ENCODE peak calls at places on chromosomes 5 and 9, in four cellular contexts. G is GM12878, N is K562, O is HepG2. W is an unnamed sample.

GRCh38 chr5:151248651-151249050 is 4.3 kb upstream of the GM2A start:
- DNase-seq in N (no peak), O (no peak), G (no peak), W (no peak)

GRCh38 chr9:15909297-15909696 is 356.5 kb downstream of the CCDC171 start:
- DNase-seq in O (no peak), G (no peak), N (no peak), W (no peak)

GRCh38 chr5:54912021-54912420 is 73.4 kb downstream of the ESM1 start:
- DNase-seq in O (no peak), N (no peak), G (no peak), W (no peak)

GRCh38 chr9:98687911-98688310 is 20.8 kb downstream of the GABBR2 start:
- DNase-seq in N (no peak), O (no peak), G (no peak), W (no peak)

GRCh38 chr9:129763235-129763917 is 10.5 kb upstream of the PTGES start:
- DNase-seq in O (no peak), G (no peak), N (no peak), W (no peak)

GRCh38 chr9:131670247-131670681 is 69.6 kb downstream of the RAPGEF1 start:
- DNase-seq in O (no peak), N (no peak), G (no peak), W (no peak)

GRCh38 chr5:76371955-76372319 is 31.1 kb upstream of the IQGAP2 start:
- DNase-seq in O (peak; percentile 45), G (no peak), N (no peak), W (no peak)

GRCh38 chr5:11468334-11469039 is 435.8 kb downstream of the CTNND2 start:
- DNase-seq in G (no peak), N (no peak), O (no peak), W (no peak)

GRCh38 chr9:129525781-129526180 is 95.1 kb downstream of the C9orf50 start:
- DNase-seq in G (no peak), N (no peak), O (no peak), W (no peak)

GRCh38 chr5:76145945-76146344 is 62.8 kb downstream of the SV2C start:
- DNase-seq in O (peak; percentile 16), N (peak; percentile 54), G (no peak), W (peak; percentile 50)

GRCh38 chr5:77773734-77774280 is 2.3 kb downstream of the TBCA start:
- DNase-seq in N (no peak), O (no peak), G (no peak), W (no peak)

GRCh38 chr9:105157178-105157583 is 87.3 kb upstream of the SLC44A1 start:
- DNase-seq in O (peak; percentile 24), N (peak; percentile 14), G (no peak), W (peak; percentile 32)

GRCh38 chr5:172910828-172911627 is 48.2 kb upstream of the RPL26L1 start:
- DNase-seq in N (peak; percentile 22), O (peak; percentile 27), G (peak; percentile 61), W (peak; percentile 31)

GRCh38 chr5:56612759-56613158 is 202.6 kb upstream of the MAP3K1 start:
- DNase-seq in G (no peak), O (no peak), N (no peak), W (no peak)

GRCh38 chr9:127916665-127917581 is at the start of gene ST6GALNAC4:
- DNase-seq in G (no peak), N (peak; percentile 94), O (peak; percentile 70), W (peak; percentile 96)

GRCh38 chr9:94825620-94825958 is 99.1 kb downstream of the AOPEP start:
- DNase-seq in G (no peak), N (no peak), O (no peak), W (no peak)
- TF ChIP-seq NR2C2 in G (no peak), N (no peak), O (no peak), W (no peak)

GRCh38 chr9:112111461-112111860 is 63.6 kb downstream of the SUSD1 start:
- DNase-seq in N (no peak), G (no peak), O (no peak), W (no peak)

GRCh38 chr9:112110773-112111106 is 64.4 kb downstream of the SUSD1 start:
- DNase-seq in G (no peak), O (no peak), N (no peak), W (no peak)

GRCh38 chr9:112112941-112113399 is 62.1 kb downstream of the SUSD1 start:
- DNase-seq in O (peak; percentile 60), G (no peak), N (no peak), W (peak; percentile 64)

GRCh38 chr9:112110094-112110772 is 64.9 kb downstream of the SUSD1 start:
- DNase-seq in G (no peak), N (no peak), O (peak; percentile 48), W (no peak)

DNA sequence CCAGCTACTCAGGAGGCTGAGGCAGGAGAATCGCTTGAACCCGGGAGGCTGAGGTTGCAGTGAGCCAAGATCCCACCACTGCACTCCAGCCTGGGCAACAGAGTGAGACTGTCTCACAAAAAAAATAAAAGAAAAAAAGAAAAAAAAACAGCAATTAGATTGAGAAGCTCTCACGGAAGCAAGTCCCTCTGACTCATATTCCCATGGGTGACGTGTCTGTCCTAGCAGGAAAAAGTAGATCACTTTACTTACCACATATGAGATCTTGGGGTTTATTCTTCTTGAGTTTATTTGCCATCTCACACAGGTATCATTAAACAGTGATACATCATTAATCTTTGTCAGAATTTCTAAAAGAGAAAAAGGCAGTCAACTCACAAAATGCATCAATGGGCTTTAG is 62.6 kb downstream of the SUSD1 start:
- DNase-seq in N (no peak), G (no peak), O (no peak), W (no peak)
- TF ChIP-seq NR2C2 in N (no peak), G (no peak), O (no peak), W (no peak)

GRCh38 chr9:91958179-91958578 is 8.2 kb upstream of the ROR2 start:
- DNase-seq in N (no peak), G (no peak), O (no peak), W (no peak)

GRCh38 chr9:91949946-91950664 is at the start of gene ROR2:
- DNase-seq in N (peak; percentile 89), O (no peak), G (no peak), W (peak; percentile 86)

GRCh38 chr9:91951944-91952520 is 2.0 kb upstream of the ROR2 start:
- DNase-seq in N (no peak), O (no peak), G (no peak), W (no peak)

GRCh38 chr9:91953723-91954122 is 3.7 kb upstream of the ROR2 start:
- DNase-seq in O (no peak), N (no peak), G (no peak), W (no peak)

DNA sequence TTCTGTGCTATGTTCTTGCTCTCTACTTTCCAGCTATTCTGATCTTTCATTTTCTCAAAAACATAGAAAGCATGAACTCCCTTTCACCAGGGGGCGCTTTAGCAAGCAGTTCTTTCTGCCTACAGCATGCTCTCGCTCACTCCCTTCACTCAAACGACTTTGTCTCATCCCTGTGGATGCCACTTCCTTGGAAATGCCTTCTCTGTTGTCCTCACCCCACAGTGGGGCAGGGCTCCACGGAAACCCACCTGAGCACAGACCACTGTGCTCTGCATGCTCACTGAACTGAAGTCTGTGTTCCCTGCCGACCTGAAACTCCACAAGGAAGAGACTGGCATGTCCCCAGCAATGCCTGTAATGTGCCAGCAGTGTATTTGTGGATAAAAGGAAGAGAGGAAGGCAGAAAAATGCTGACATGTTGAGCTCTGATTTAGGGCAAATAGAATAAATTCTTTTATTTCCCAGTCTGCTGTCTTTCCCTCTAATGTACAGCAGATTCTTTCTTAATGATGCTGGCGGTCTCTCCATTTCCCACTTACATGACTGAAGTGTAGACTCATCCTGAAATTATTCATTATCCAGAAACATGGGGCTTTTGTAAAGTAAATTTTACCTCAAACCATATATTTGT is 4.9 kb upstream of the ROR2 start:
- DNase-seq in G (no peak), N (peak; percentile 84), O (peak; percentile 33), W (peak; percentile 79)
- TF ChIP-seq NR2C2 in G (no peak), N (no peak), O (no peak), W (no peak)

DNA sequence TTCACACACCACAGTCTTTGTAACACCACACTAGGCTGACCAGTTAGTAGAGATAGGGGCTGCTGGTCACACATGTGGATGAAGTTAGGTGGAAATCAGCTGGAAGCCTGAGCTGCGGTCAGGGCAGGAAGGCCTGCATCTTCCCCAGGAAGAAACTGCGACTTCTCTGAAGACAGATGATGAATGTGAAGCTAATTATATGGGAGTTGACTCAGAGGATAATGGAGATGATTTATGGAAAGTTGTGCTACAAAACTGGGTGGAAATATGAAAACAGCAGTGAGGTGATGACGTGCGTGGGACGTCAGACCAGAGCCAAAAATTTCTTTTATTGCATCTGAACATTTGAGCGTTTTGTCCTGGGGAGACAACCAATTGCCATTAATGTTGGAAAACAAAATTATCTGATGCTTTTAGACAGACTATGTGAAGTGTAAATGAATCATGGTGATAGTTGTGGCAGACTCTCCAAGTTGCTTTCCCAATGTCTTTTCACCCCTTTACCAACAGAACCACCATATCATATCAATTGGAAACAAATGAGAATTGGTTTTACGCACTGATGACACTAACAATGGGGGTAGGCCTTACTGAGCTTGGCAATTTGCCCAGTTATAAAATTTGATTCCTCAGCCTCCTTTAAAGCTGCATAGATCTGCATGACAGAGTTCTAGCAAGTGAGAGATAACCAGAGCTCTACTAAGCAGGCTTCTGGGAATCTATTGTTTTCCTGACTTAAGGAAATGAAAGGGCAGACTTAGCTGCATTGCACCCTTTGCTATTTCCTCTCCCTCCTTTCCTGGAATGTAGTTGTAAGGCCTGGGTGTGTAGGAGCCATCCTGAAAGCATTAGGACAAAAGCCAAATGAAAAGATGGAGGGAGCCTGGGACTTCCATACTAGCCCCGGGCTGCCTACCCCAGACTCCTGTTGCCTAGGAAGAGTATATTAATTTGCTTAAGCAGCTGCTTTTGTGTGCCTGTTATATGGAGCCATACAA is 84.0 kb downstream of the RAB3C start:
- DNase-seq in O (no peak), G (no peak), N (no peak), W (no peak)
- TF ChIP-seq NR2C2 in O (no peak), G (no peak), N (no peak), W (no peak)

GRCh38 chr5:65718576-65719310 is 3.2 kb downstream of the SGTB start:
- DNase-seq in G (no peak), N (no peak), O (no peak), W (no peak)

GRCh38 chr5:65727491-65728156 is 5.6 kb downstream of the NLN start:
- DNase-seq in N (no peak), O (no peak), G (no peak), W (no peak)

GRCh38 chr5:65722575-65723424 is 795 bp downstream of the NLN start:
- DNase-seq in G (no peak), O (peak; percentile 29), N (peak; percentile 72), W (peak; percentile 20)

GRCh38 chr5:65721050-65721774 is 697 bp downstream of the SGTB start:
- DNase-seq in N (peak; percentile 63), G (no peak), O (peak; percentile 66), W (peak; percentile 19)

DNA sequence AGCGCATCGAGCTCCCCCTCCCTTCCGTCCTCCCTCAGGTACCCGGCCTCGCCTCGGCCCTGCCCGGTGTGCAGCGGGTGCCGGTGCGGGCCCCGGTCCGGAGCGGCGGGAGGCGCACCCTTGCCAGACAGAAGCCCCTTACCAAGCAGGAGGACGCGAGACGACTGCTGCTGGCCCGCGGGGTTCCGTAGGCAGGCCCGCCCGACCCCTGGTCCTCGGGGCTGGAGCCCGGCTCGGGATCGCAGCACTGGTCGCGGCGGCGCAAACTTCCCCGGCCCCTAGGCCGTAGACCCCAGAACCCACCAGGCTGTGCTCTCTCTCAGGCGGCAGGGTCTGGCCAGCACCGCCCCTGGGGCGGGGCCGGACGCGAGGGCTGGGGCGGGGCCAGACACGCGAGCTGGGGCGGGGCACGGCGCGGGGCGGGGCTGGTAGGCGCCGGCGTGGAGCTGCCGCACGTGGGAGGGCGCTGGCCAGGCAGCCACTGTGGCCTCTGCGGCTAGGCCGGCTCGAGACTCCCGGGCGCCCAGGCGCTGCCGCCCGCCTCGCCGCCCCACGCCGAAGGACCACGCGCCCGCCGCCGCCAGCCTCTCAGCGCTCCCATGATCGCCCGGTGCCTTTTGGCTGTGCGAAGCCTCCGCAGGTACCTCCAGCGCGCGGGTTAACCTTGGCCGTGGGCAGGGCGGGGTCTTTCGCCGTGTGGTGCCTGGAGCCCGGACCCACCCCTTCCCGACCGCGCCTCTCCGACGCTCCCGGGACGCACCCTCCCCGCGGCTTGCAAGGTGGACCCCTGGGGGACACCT is at the start of the genes NLN and SGTB:
- DNase-seq in O (peak; percentile 63), G (no peak), N (peak; percentile 86), W (peak; percentile 81)
- TF ChIP-seq NR2C2 in O (no peak), G (no peak), N (peak; percentile 20), W (no peak)